ENCODE peak calls at places on chromosomes 12 and 14, in nine cellular contexts. X, M, B, U, R, S, K, Y and F are unnamed samples.

GRCh38 chr12:124752437-124753229 is 111.0 kb downstream of the SCARB1 start:
- DNase-seq in X (no peak), M (no peak), B (no peak), U (peak; percentile 86), R (no peak), S (no peak), K (no peak), Y (no peak), F (no peak)

GRCh38 chr14:68249534-68250517 is 430.2 kb downstream of the RAD51B start:
- DNase-seq in X (no peak), M (no peak), B (no peak), U (peak; percentile 81), R (peak; percentile 74), S (no peak), K (no peak), Y (no peak), F (no peak)

GRCh38 chr14:26841920-26842741 is 244.3 kb upstream of the NOVA1 start:
- DNase-seq in X (no peak), M (no peak), B (no peak), U (peak; percentile 96), R (peak; percentile 60), S (peak; percentile 45), K (no peak), Y (no peak), F (no peak)

GRCh38 chr12:110545812-110546211 is 37.3 kb downstream of the PPTC7 start:
- DNase-seq in X (no peak), M (no peak), B (no peak), U (peak; percentile 39), R (peak; percentile 12), S (no peak), K (no peak), Y (no peak), F (no peak)

GRCh38 chr12:49296034-49296835 is 1.3 kb downstream of the PRPH start:
- DNase-seq in X (no peak), M (no peak), B (peak; percentile 42), U (peak; percentile 42), R (no peak), S (peak; percentile 73), K (no peak), Y (peak; percentile 78), F (no peak)

GRCh38 chr12:75721231-75721641 is 209.8 kb upstream of the KRR1 start:
- DNase-seq in X (no peak), M (no peak), B (no peak), U (peak; percentile 24), R (peak; percentile 19), S (no peak), K (no peak), Y (no peak), F (no peak)

GRCh38 chr14:100027771-100028490 is 37.3 kb upstream of the EVL start:
- DNase-seq in X (no peak), M (no peak), B (no peak), U (peak; percentile 38), R (peak; percentile 33), S (no peak), K (no peak), Y (no peak), F (no peak)

GRCh38 chr12:31117203-31118011 is 43.7 kb downstream of the DDX11 start:
- DNase-seq in X (peak; percentile 55), M (peak; percentile 59), B (peak; percentile 45), U (peak; percentile 30), R (peak; percentile 1), S (peak; percentile 67), K (no peak), Y (peak; percentile 86), F (no peak)

GRCh38 chr12:128338344-128338743 is 71.4 kb downstream of the TMEM132C start:
- DNase-seq in X (no peak), M (no peak), B (no peak), U (no peak), R (no peak), S (no peak), K (no peak), Y (peak; percentile 53), F (no peak)

DNA sequence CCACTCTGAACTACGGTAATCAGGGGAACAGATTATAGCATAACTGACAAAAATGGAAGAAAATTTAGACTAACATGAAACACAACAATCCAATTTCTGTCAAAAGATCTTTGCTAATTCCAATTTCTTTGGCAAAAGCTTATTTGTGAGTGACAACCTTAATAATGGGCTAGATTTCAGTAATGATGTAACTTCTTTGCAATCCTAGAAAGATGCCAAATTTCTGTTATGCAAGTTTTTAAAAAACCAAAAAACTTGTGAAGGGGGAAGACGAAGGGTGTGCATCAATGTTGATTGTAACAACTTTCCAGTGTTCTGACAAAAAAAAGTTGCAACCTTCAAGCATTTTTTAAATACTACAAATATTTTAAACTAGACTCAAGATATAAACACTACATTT is 59.9 kb downstream of the DICER1 start:
- DNase-seq in X (no peak), M (no peak), B (no peak), U (peak; percentile 37), R (peak; percentile 12), S (no peak), K (no peak), Y (no peak), F (no peak)
- H3K36me3 ChIP-seq in X (peaks cover 49% of the 10 kb centered on the region), M (peaks cover 8% of the 10 kb centered on the region), B (no peaks in the 10 kb centered on the region), U (peaks cover 10% of the 10 kb centered on the region), R (peaks cover 30% of the 10 kb centered on the region), S (peaks cover 5% of the 10 kb centered on the region), K (peaks cover 20% of the 10 kb centered on the region), Y (no peaks in the 10 kb centered on the region), F (peaks cover 83% of the 10 kb centered on the region)

DNA sequence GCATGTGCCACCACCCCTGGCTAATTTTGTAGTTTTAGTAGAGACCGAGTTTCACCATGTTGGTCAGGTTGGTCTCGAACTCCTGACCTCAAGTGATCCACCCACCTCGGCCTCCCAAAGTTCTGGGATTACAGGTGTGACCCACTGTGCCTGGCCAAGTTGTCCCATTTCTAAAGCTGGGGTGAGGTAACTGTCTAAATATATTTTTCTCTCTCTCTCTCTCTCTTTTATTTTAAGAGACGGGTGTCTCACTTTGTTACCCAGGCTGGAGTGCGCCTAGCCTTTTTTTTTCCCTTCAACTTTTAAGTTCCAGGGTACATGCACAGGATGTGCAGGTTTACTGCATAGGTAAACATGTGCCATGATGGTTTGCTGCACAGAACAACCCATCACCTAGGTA is 8.6 kb downstream of the ATF1 start:
- DNase-seq in X (no peak), M (no peak), B (no peak), U (no peak), R (no peak), S (no peak), K (no peak), Y (no peak), F (no peak)
- H3K9ac ChIP-seq in X (no peak overlapping the region), M (no peak overlapping the region), B (no peak overlapping the region), U (no peak overlapping the region), R (no peak overlapping the region), S (no peak overlapping the region), K (no peak overlapping the region), Y (no peak overlapping the region), F (no peak overlapping the region)

GRCh38 chr12:52250048-52250990 is 17.3 kb downstream of the KRT7 start:
- DNase-seq in X (no peak), M (no peak), B (no peak), U (no peak), R (no peak), S (no peak), K (no peak), Y (peak; percentile 76), F (no peak)
- H3K36me3 ChIP-seq in X (peaks cover 4% of the 10 kb centered on the region), M (no peaks in the 10 kb centered on the region), B (no peaks in the 10 kb centered on the region), U (no peaks in the 10 kb centered on the region), R (no peaks in the 10 kb centered on the region), S (no peaks in the 10 kb centered on the region), K (no peaks in the 10 kb centered on the region), Y (no peaks in the 10 kb centered on the region), F (no peaks in the 10 kb centered on the region)

DNA sequence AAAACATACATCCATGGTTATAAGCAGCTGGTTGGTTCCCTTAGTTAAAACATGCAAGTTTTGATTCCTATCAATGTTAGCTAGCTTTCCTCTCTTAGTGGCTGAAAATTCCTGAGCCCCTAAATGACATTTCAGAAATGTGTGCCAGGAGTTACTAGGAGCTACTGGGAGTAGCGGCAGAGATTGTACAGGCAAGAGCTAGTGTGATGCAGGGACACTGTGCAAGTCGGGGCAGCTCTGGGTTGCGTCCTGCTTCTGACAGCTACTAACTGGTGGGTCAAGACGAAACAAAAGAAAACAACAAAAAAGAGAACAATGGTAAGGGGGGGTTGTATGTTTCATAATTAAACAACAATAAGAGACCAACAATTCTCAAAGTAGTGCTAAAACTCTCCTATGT is 35.4 kb downstream of the LRIG3 start:
- DNase-seq in X (no peak), M (no peak), B (no peak), U (no peak), R (no peak), S (no peak), K (no peak), Y (no peak), F (no peak)
- H3K9ac ChIP-seq in X (no peak overlapping the region), M (no peak overlapping the region), B (no peak overlapping the region), U (no peak overlapping the region), R (no peak overlapping the region), S (no peak overlapping the region), K (no peak overlapping the region), Y (no peak overlapping the region), F (no peak overlapping the region)

GRCh38 chr12:96447256-96447655 is 42.1 kb upstream of the CFAP54 start:
- DNase-seq in X (no peak), M (no peak), B (no peak), U (no peak), R (no peak), S (no peak), K (no peak), Y (no peak), F (no peak)
- H3K36me3 ChIP-seq in X (no peaks in the 10 kb centered on the region), M (no peaks in the 10 kb centered on the region), B (no peaks in the 10 kb centered on the region), U (no peaks in the 10 kb centered on the region), R (no peaks in the 10 kb centered on the region), S (no peaks in the 10 kb centered on the region), K (no peaks in the 10 kb centered on the region), Y (no peaks in the 10 kb centered on the region), F (no peaks in the 10 kb centered on the region)

GRCh38 chr14:50829472-50830043 is 1.4 kb downstream of the NIN start:
- DNase-seq in X (no peak), M (no peak), B (no peak), U (peak; percentile 35), R (no peak), S (no peak), K (no peak), Y (peak; percentile 42), F (no peak)
- H3K9ac ChIP-seq in X (peak overlapping the region; percentile 74), M (peak overlapping the region; percentile 96), B (peak overlapping the region; percentile 23), U (peak overlapping the region; percentile 80), R (peak overlapping the region; percentile 43), S (peak overlapping the region; percentile 70), K (peak overlapping the region; percentile 73), Y (peak overlapping the region; percentile 22), F (peak overlapping the region; percentile 90)

GRCh38 chr14:65054471-65055085 is 47.7 kb downstream of the MAX start:
- DNase-seq in X (no peak), M (no peak), B (no peak), U (no peak), R (no peak), S (no peak), K (no peak), Y (no peak), F (no peak)

GRCh38 chr14:65057704-65058103 is 44.6 kb downstream of the MAX start:
- DNase-seq in X (no peak), M (no peak), B (no peak), U (no peak), R (no peak), S (no peak), K (no peak), Y (no peak), F (no peak)

GRCh38 chr14:65052832-65053231 is 49.5 kb downstream of the MAX start:
- DNase-seq in X (no peak), M (no peak), B (no peak), U (no peak), R (no peak), S (no peak), K (no peak), Y (no peak), F (no peak)
- H3K36me3 ChIP-seq in X (peaks cover 11% of the 10 kb centered on the region), M (peaks cover 11% of the 10 kb centered on the region), B (no peaks in the 10 kb centered on the region), U (peaks cover 3% of the 10 kb centered on the region), R (peaks cover 23% of the 10 kb centered on the region), S (no peaks in the 10 kb centered on the region), K (no peaks in the 10 kb centered on the region), Y (no peaks in the 10 kb centered on the region), F (peaks cover 27% of the 10 kb centered on the region)